ENCODE peak calls at places on chromosomes 2 and 18, in seven cellular contexts. C is WERI-Rb-1; T is sigmoid colon; I is IMR-90; Z is CD8-positive, alpha-beta T cell; V is left lung; Q is neural progenitor cell. F is an unnamed sample.

GRCh38 chr2:110832740-110833139 is 100.4 kb downstream of the ACOXL start:
- DNase-seq in C (no peak), T (no peak), I (no peak), Z (no peak), V (no peak), Q (no peak), F (no peak)

GRCh38 chr2:172394008-172394407 is 33.4 kb upstream of the ITGA6 start:
- DNase-seq in C (no peak), T (no peak), I (no peak), Z (no peak), V (no peak), Q (no peak), F (no peak)

GRCh38 chr2:120974950-120975349 is 239.3 kb downstream of the GLI2 start:
- DNase-seq in C (no peak), T (no peak), I (no peak), Z (no peak), V (no peak), Q (no peak), F (no peak)

GRCh38 chr2:109091526-109091925 is 37.5 kb upstream of the SH3RF3 start:
- DNase-seq in C (no peak), T (no peak), I (no peak), Z (no peak), V (no peak), Q (no peak), F (no peak)

GRCh38 chr2:216918088-216918680 is 58.3 kb upstream of the TNP1 start:
- DNase-seq in C (no peak), T (no peak), I (peak; percentile 90), Z (no peak), V (no peak), Q (no peak), F (no peak)

GRCh38 chr18:30622104-30622503 is 420.4 kb downstream of the DSC3 start:
- DNase-seq in C (no peak), T (no peak), I (no peak), Z (no peak), V (no peak), Q (no peak), F (no peak)

GRCh38 chr2:21395366-21395765 is 271.6 kb downstream of the TDRD15 start:
- DNase-seq in C (peak; percentile 53), T (no peak), I (no peak), Z (no peak), V (no peak), Q (no peak), F (no peak)

GRCh38 chr2:47631840-47632398 is 151.0 kb upstream of the MSH6 start:
- DNase-seq in C (no peak), T (no peak), I (peak; percentile 68), Z (no peak), V (peak; percentile 73), Q (no peak), F (no peak)

GRCh38 chr18:76450452-76450851 is 44.6 kb downstream of the ZNF516 start:
- DNase-seq in C (no peak), T (peak; percentile 51), I (peak; percentile 50), Z (no peak), V (no peak), Q (no peak), F (no peak)

GRCh38 chr2:161004379-161004778 is 155.8 kb upstream of the TANK start:
- DNase-seq in C (no peak), T (no peak), I (peak; percentile 20), Z (no peak), V (no peak), Q (no peak), F (no peak)

GRCh38 chr2:70939847-70940580 is 4.3 kb downstream of the ATP6V1B1 start:
- DNase-seq in C (no peak), T (peak; percentile 30), I (no peak), Z (no peak), V (no peak), Q (peak; percentile 45), F (no peak)

GRCh38 chr2:10297950-10298349 is 4.8 kb upstream of the HPCAL1 start:
- DNase-seq in C (no peak), T (peak; percentile 86), I (peak; percentile 97), Z (peak; percentile 66), V (peak; percentile 59), Q (no peak), F (peak; percentile 45)

GRCh38 chr2:58853420-58853819 is 612.3 kb upstream of the FANCL start:
- DNase-seq in C (no peak), T (no peak), I (no peak), Z (no peak), V (no peak), Q (peak; percentile 10), F (no peak)

GRCh38 chr2:231795525-231796327 is 9.5 kb downstream of the COPS7B start:
- DNase-seq in C (no peak), T (no peak), I (peak; percentile 75), Z (no peak), V (no peak), Q (peak; percentile 22), F (no peak)

GRCh38 chr18:50284226-50284885 is 3.0 kb upstream of the MBD1 start:
- DNase-seq in C (no peak), T (no peak), I (no peak), Z (no peak), V (no peak), Q (no peak), F (no peak)

GRCh38 chr2:11028407-11028916 is 116.7 kb downstream of the KCNF1 start:
- DNase-seq in C (peak; percentile 49), T (no peak), I (no peak), Z (no peak), V (no peak), Q (no peak), F (no peak)

GRCh38 chr2:197620113-197620512 is 55.3 kb downstream of the RFTN2 start:
- DNase-seq in C (no peak), T (no peak), I (no peak), Z (no peak), V (no peak), Q (no peak), F (no peak)

GRCh38 chr18:31030574-31031278 is 11.8 kb downstream of the DSC3 start:
- DNase-seq in C (no peak), T (no peak), I (no peak), Z (no peak), V (no peak), Q (no peak), F (no peak)

GRCh38 chr2:223979730-223980396 is 22.6 kb downstream of the MRPL44 start:
- DNase-seq in C (no peak), T (no peak), I (peak; percentile 33), Z (no peak), V (no peak), Q (no peak), F (no peak)

GRCh38 chr2:179954026-179954425 is 53.1 kb downstream of the CWC22 start:
- DNase-seq in C (no peak), T (no peak), I (no peak), Z (no peak), V (no peak), Q (no peak), F (no peak)

GRCh38 chr2:69253893-69254292 is 133.1 kb downstream of the GFPT1 start:
- DNase-seq in C (no peak), T (peak; percentile 82), I (peak; percentile 99), Z (no peak), V (no peak), Q (no peak), F (no peak)

GRCh38 chr2:191202209-191202721 is 42.9 kb upstream of the MYO1B start:
- DNase-seq in C (no peak), T (no peak), I (peak; percentile 89), Z (no peak), V (no peak), Q (no peak), F (no peak)
- H3K27ac ChIP-seq in C (no peak overlapping the region), T (peak overlapping the region; percentile 16), I (peak overlapping the region; percentile 100), Z (no peak overlapping the region), V (peak overlapping the region; percentile 42), Q (no peak overlapping the region), F (no peak overlapping the region)

DNA sequence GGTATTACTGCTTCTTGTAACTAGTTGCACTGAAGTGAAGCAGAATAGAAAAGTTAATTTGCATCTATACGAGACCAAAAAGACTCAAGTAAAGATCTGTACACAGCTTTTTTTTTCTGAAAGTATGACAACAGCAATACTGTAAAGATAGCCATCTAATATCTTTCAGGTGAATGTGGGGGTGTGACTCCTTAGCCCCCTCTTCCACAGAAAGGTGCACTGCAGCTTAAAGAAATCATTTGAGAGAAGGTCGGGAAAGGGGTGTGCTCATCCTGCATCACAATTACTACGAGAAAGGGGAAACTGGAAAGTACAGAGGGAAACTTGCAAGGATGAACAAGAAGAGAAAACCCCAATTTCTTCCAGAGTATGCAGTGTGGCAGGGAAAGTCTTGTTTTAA is 255.6 kb downstream of the CCDC178 start:
- DNase-seq in C (no peak), T (no peak), I (no peak), Z (no peak), V (no peak), Q (peak; percentile 25), F (no peak)
- TF ChIP-seq CTCF in C (peak; percentile 22), T (no peak), I (no peak), Z (no peak), V (no peak), Q (peak; percentile 46), F (no peak)

GRCh38 chr2:1157107-1157506 is 206.5 kb downstream of the SNTG2 start:
- DNase-seq in C (no peak), T (no peak), I (no peak), Z (no peak), V (no peak), Q (no peak), F (no peak)

GRCh38 chr2:1162246-1162645 is 211.6 kb downstream of the SNTG2 start:
- DNase-seq in C (no peak), T (no peak), I (no peak), Z (no peak), V (no peak), Q (no peak), F (no peak)

GRCh38 chr2:1159013-1159412 is 208.4 kb downstream of the SNTG2 start:
- DNase-seq in C (no peak), T (no peak), I (no peak), Z (no peak), V (no peak), Q (no peak), F (no peak)

GRCh38 chr2:1168856-1169255 is 218.2 kb downstream of the SNTG2 start:
- DNase-seq in C (no peak), T (no peak), I (no peak), Z (no peak), V (no peak), Q (no peak), F (no peak)

GRCh38 chr2:1162768-1163584 is 212.3 kb downstream of the SNTG2 start:
- DNase-seq in C (no peak), T (no peak), I (no peak), Z (peak; percentile 68), V (no peak), Q (no peak), F (peak; percentile 42)
- H3K27ac ChIP-seq in C (no peak overlapping the region), T (peak overlapping the region; percentile 32), I (no peak overlapping the region), Z (peak overlapping the region; percentile 17), V (peak overlapping the region; percentile 48), Q (no peak overlapping the region), F (peak overlapping the region; percentile 57)

GRCh38 chr2:72886505-72887031 is 640 bp upstream of the SPR start:
- DNase-seq in C (no peak), T (no peak), I (no peak), Z (no peak), V (no peak), Q (no peak), F (no peak)

GRCh38 chr2:72887836-72888437 is 729 bp downstream of the SPR start:
- DNase-seq in C (peak; percentile 97), T (peak; percentile 95), I (peak; percentile 84), Z (peak; percentile 51), V (peak; percentile 89), Q (peak; percentile 94), F (peak; percentile 29)

GRCh38 chr2:72889991-72890390 is 2.8 kb downstream of the SPR start:
- DNase-seq in C (no peak), T (no peak), I (no peak), Z (no peak), V (no peak), Q (no peak), F (no peak)

GRCh38 chr2:72888438-72889202 is 1.4 kb downstream of the SPR start:
- DNase-seq in C (no peak), T (no peak), I (no peak), Z (no peak), V (no peak), Q (no peak), F (no peak)

GRCh38 chr2:72887032-72887835 is at the start of gene SPR:
- DNase-seq in C (peak; percentile 92), T (peak; percentile 82), I (peak; percentile 40), Z (peak; percentile 39), V (peak; percentile 80), Q (peak; percentile 76), F (peak; percentile 55)
- TF ChIP-seq CTCF in C (peak; percentile 20), T (no peak), I (no peak), Z (no peak), V (no peak), Q (no peak), F (no peak)

F was measured in CD4-positive, alpha-beta T cell.